ENCODE peak calls at places on chromosomes 2 and 18, in six cellular contexts. K, S, V, M, Q and C are unnamed samples.
A peak's percentile ranks its signal among the peaks of the same experiment; 100 is the strongest.

GRCh38 chr18:34159691-34160185 is 65.0 kb downstream of the NOL4 start:
- DNase-seq in K (no peak), S (no peak), V (no peak), M (no peak), Q (no peak), C (no peak)

GRCh38 chr18:57427429-57428181 is 7.6 kb upstream of the ONECUT2 start:
- DNase-seq in K (no peak), S (no peak), V (no peak), M (no peak), Q (peak; percentile 81), C (no peak)

GRCh38 chr2:64311948-64312621 is 141.9 kb upstream of the LGALSL start:
- DNase-seq in K (no peak), S (peak; percentile 78), V (peak; percentile 78), M (peak; percentile 79), Q (peak; percentile 71), C (peak; percentile 81)

GRCh38 chr2:30584116-30584515 is 137.1 kb downstream of the LCLAT1 start:
- DNase-seq in K (no peak), S (no peak), V (no peak), M (no peak), Q (no peak), C (no peak)

GRCh38 chr2:7539760-7540159 is 622.5 kb downstream of the RNF144A start:
- DNase-seq in K (no peak), S (no peak), V (no peak), M (no peak), Q (no peak), C (no peak)

GRCh38 chr18:75441921-75442320 is 14.4 kb upstream of the SMIM21 start:
- DNase-seq in K (no peak), S (no peak), V (no peak), M (no peak), Q (no peak), C (no peak)

GRCh38 chr2:127508025-127508620 is 18.2 kb downstream of the IWS1 start:
- DNase-seq in K (no peak), S (no peak), V (no peak), M (no peak), Q (no peak), C (no peak)

GRCh38 chr18:48792141-48792540 is 158.6 kb downstream of the SMAD7 start:
- DNase-seq in K (no peak), S (no peak), V (no peak), M (no peak), Q (peak; percentile 17), C (no peak)

GRCh38 chr18:50662775-50663383 is 103.0 kb downstream of the MAPK4 start:
- DNase-seq in K (no peak), S (no peak), V (peak; percentile 54), M (no peak), Q (peak; percentile 20), C (no peak)

GRCh38 chr2:217092710-217093379 is 233.0 kb upstream of the TNP1 start:
- DNase-seq in K (no peak), S (no peak), V (no peak), M (no peak), Q (peak; percentile 12), C (no peak)

GRCh38 chr2:203685081-203685621 is 21.3 kb upstream of the CD28 start:
- DNase-seq in K (no peak), S (no peak), V (no peak), M (no peak), Q (no peak), C (peak; percentile 49)

GRCh38 chr2:71896385-71897144 is 251.1 kb downstream of the CYP26B1 start:
- DNase-seq in K (no peak), S (no peak), V (no peak), M (no peak), Q (peak; percentile 24), C (no peak)

GRCh38 chr2:71884303-71885042 is 263.2 kb downstream of the CYP26B1 start:
- DNase-seq in K (no peak), S (no peak), V (no peak), M (no peak), Q (peak; percentile 3), C (no peak)

GRCh38 chr18:3380384-3380961 is 69.5 kb upstream of the TGIF1 start:
- DNase-seq in K (no peak), S (peak; percentile 54), V (no peak), M (no peak), Q (no peak), C (no peak)

GRCh38 chr2:241795021-241795999 is 13.7 kb upstream of the NEU4 start:
- DNase-seq in K (peak; percentile 7), S (no peak), V (no peak), M (peak; percentile 91), Q (no peak), C (no peak)

GRCh38 chr2:208945719-208946280 is 478.0 kb upstream of the MAP2 start:
- DNase-seq in K (no peak), S (no peak), V (no peak), M (no peak), Q (no peak), C (no peak)

GRCh38 chr18:67590571-67591141 is 74.1 kb upstream of the DSEL start:
- DNase-seq in K (no peak), S (no peak), V (no peak), M (no peak), Q (no peak), C (no peak)
- TF ChIP-seq CTCF in K (no peak), S (no peak), V (no peak), M (no peak), Q (no peak), C (no peak)

GRCh38 chr2:27715318-27716165 is 51.9 kb downstream of the SLC4A1AP start:
- DNase-seq in K (peak; percentile 18), S (peak; percentile 85), V (peak; percentile 16), M (no peak), Q (peak; percentile 69), C (peak; percentile 82)
- H3K4me3 ChIP-seq in K (no peak overlapping the region), S (peak overlapping the region; percentile 67), V (peak overlapping the region; percentile 4), M (peak overlapping the region; percentile 30), Q (peak overlapping the region; percentile 77), C (peak overlapping the region; percentile 57)

GRCh38 chr2:68926782-68927181 is 25.9 kb downstream of the GKN2 start:
- DNase-seq in K (no peak), S (no peak), V (peak; percentile 71), M (no peak), Q (no peak), C (no peak)
- H3K27me3 ChIP-seq in K (no peaks in the 10 kb centered on the region), S (peaks cover 2% of the 10 kb centered on the region), V (no peaks in the 10 kb centered on the region), M (no peaks in the 10 kb centered on the region), Q (no peaks in the 10 kb centered on the region), C (peaks cover 7% of the 10 kb centered on the region)

GRCh38 chr2:147275943-147276342 is 568.9 kb upstream of the ACVR2A start:
- DNase-seq in K (no peak), S (no peak), V (no peak), M (no peak), Q (peak; percentile 79), C (no peak)
- TF ChIP-seq CTCF in K (no peak), S (no peak), V (no peak), M (no peak), Q (peak; percentile 71), C (no peak)

GRCh38 chr18:46387426-46388131 is 269.4 kb downstream of the LOXHD1 start:
- DNase-seq in K (no peak), S (peak; percentile 69), V (peak; percentile 87), M (no peak), Q (no peak), C (no peak)
- H3K4me3 ChIP-seq in K (no peak overlapping the region), S (no peak overlapping the region), V (no peak overlapping the region), M (no peak overlapping the region), Q (no peak overlapping the region), C (no peak overlapping the region)